ENCODE peak calls at places on chromosomes 13 and 19, in eight cellular contexts. P is OCI-LY7, T is ovary, L is PC-3, A is dorsolateral prefrontal cortex, C is breast epithelium, S is endodermal cell, M is AG04449. O is an unnamed sample.

GRCh38 chr13:31029129-31029528 is 96.7 kb downstream of the TEX26 start:
- DNase-seq in P (no peak), T (no peak), L (no peak), A (no peak), C (no peak), S (no peak), M (no peak), O (no peak)

GRCh38 chr13:86174632-86175031 is 375.4 kb upstream of the SLITRK6 start:
- DNase-seq in P (no peak), T (no peak), L (peak), A (no peak), C (no peak), S (no peak), M (no peak), O (no peak)

GRCh38 chr13:20828540-20829364 is 55.0 kb upstream of the EEF1AKMT1 start:
- DNase-seq in P (peak), T (no peak), L (peak), A (no peak), C (no peak), S (no peak), M (no peak), O (peak)

GRCh38 chr13:24459234-24459633 is 53.3 kb downstream of the PARP4 start:
- DNase-seq in P (no peak), T (no peak), L (no peak), A (no peak), C (no peak), S (no peak), M (peak), O (no peak)

GRCh38 chr13:30869491-30869890 is 36.6 kb upstream of the MEDAG start:
- DNase-seq in P (no peak), T (peak), L (no peak), A (no peak), C (no peak), S (no peak), M (no peak), O (no peak)

GRCh38 chr19:42563352-42564210 is 31.1 kb downstream of the CEACAM8 start:
- DNase-seq in P (peak), T (no peak), L (peak), A (no peak), C (no peak), S (peak), M (no peak), O (peak)

GRCh38 chr13:34208326-34208725 is 390.4 kb downstream of the RFC3 start:
- DNase-seq in P (no peak), T (no peak), L (no peak), A (no peak), C (no peak), S (no peak), M (peak), O (no peak)

GRCh38 chr13:69035771-69036170 is 1071.9 kb upstream of the ATXN8OS start:
- DNase-seq in P (no peak), T (no peak), L (no peak), A (no peak), C (no peak), S (no peak), M (no peak), O (no peak)

GRCh38 chr19:11478167-11479089 is 2.4 kb downstream of the ELAVL3 start:
- DNase-seq in P (no peak), T (no peak), L (no peak), A (no peak), C (no peak), S (no peak), M (no peak), O (no peak)

GRCh38 chr13:99288069-99288468 is 19.1 kb downstream of the GPR183 start:
- DNase-seq in P (no peak), T (no peak), L (no peak), A (no peak), C (no peak), S (no peak), M (no peak), O (no peak)

GRCh38 chr19:7986321-7987083 is 18.9 kb downstream of the ELAVL1 start:
- DNase-seq in P (no peak), T (no peak), L (peak), A (no peak), C (no peak), S (no peak), M (peak), O (no peak)

GRCh38 chr13:58463841-58464240 is 832.3 kb downstream of the PCDH17 start:
- DNase-seq in P (no peak), T (no peak), L (no peak), A (no peak), C (no peak), S (no peak), M (no peak), O (no peak)

GRCh38 chr13:101218484-101218883 is 197.8 kb downstream of the NALCN start:
- DNase-seq in P (no peak), T (no peak), L (peak), A (no peak), C (no peak), S (no peak), M (no peak), O (no peak)

GRCh38 chr19:58518261-58519086 is 1.1 kb downstream of the ZBTB45 start:
- DNase-seq in P (peak), T (no peak), L (peak), A (no peak), C (no peak), S (no peak), M (no peak), O (no peak)

GRCh38 chr13:27034678-27035111 is 136.9 kb downstream of the USP12 start:
- DNase-seq in P (no peak), T (no peak), L (no peak), A (peak), C (no peak), S (peak), M (no peak), O (peak)

GRCh38 chr13:44470623-44471562 is 97.3 kb downstream of the SERP2 start:
- DNase-seq in P (peak), T (no peak), L (peak), A (no peak), C (no peak), S (no peak), M (no peak), O (no peak)

GRCh38 chr13:35818577-35819165 is 312.5 kb downstream of the DCLK1 start:
- DNase-seq in P (peak), T (no peak), L (peak), A (no peak), C (no peak), S (no peak), M (no peak), O (no peak)

GRCh38 chr13:75801388-75801787 is 165.3 kb downstream of the LMO7 start:
- DNase-seq in P (no peak), T (no peak), L (no peak), A (no peak), C (no peak), S (no peak), M (no peak), O (no peak)

GRCh38 chr13:75482070-75482819 is at the start of gene TBC1D4:
- DNase-seq in P (peak), T (peak), L (peak), A (peak), C (peak), S (peak), M (peak), O (peak)

GRCh38 chr13:110876592-110876991 is 38.3 kb downstream of the ANKRD10 start:
- DNase-seq in P (no peak), T (no peak), L (no peak), A (no peak), C (no peak), S (peak), M (no peak), O (no peak)

GRCh38 chr13:109301711-109302110 is 484.7 kb downstream of the IRS2 start:
- DNase-seq in P (no peak), T (no peak), L (no peak), A (no peak), C (no peak), S (no peak), M (no peak), O (no peak)

GRCh38 chr13:31998131-31998530 is 33.4 kb upstream of the FRY start:
- DNase-seq in P (no peak), T (no peak), L (no peak), A (no peak), C (no peak), S (no peak), M (no peak), O (peak)

GRCh38 chr13:35549481-35549880 is 73.0 kb upstream of the MAB21L1 start:
- DNase-seq in P (no peak), T (no peak), L (peak), A (no peak), C (no peak), S (no peak), M (peak), O (no peak)

GRCh38 chr19:29266001-29266400 is 53.0 kb upstream of the UQCRFS1 start:
- DNase-seq in P (no peak), T (no peak), L (no peak), A (no peak), C (no peak), S (peak), M (no peak), O (no peak)

GRCh38 chr19:8065489-8066261 is 13.1 kb downstream of the CCL25 start:
- DNase-seq in P (no peak), T (no peak), L (no peak), A (no peak), C (no peak), S (no peak), M (no peak), O (no peak)

GRCh38 chr19:30085394-30085793 is 143.4 kb downstream of the URI1 start:
- DNase-seq in P (peak), T (peak), L (no peak), A (peak), C (no peak), S (peak), M (no peak), O (no peak)

GRCh38 chr19:34818270-34818669 is 45.3 kb upstream of the ZNF599 start:
- DNase-seq in P (no peak), T (no peak), L (no peak), A (no peak), C (no peak), S (no peak), M (no peak), O (no peak)

GRCh38 chr13:18959229-18959628 is 222.4 kb downstream of the TUBA3C start:
- DNase-seq in P (no peak), T (no peak), L (no peak), A (no peak), C (no peak), S (no peak), M (no peak), O (no peak)

GRCh38 chr19:947707-948533 is 22.1 kb downstream of the ARID3A start:
- DNase-seq in P (peak), T (peak), L (no peak), A (no peak), C (no peak), S (no peak), M (no peak), O (peak)

GRCh38 chr19:3882041-3882384 is 1.5 kb downstream of the ATCAY start:
- DNase-seq in P (peak), T (no peak), L (no peak), A (no peak), C (no peak), S (no peak), M (no peak), O (no peak)
- H3K4me3 ChIP-seq in P (no peak), T (no peak), L (no peak), A (peak), C (no peak), S (peak), M (no peak), O (no peak)

GRCh38 chr19:51407631-51408131 is 9.8 kb downstream of the SIGLEC10 start:
- DNase-seq in P (peak), T (no peak), L (peak), A (no peak), C (no peak), S (peak), M (no peak), O (no peak)
- H3K4me3 ChIP-seq in P (no peak), T (no peak), L (no peak), A (no peak), C (no peak), S (no peak), M (no peak), O (no peak)

GRCh38 chr19:5120833-5121232 is 151.9 kb downstream of the KDM4B start:
- DNase-seq in P (no peak), T (no peak), L (no peak), A (no peak), C (no peak), S (no peak), M (no peak), O (no peak)

GRCh38 chr19:5122671-5123409 is 153.9 kb downstream of the KDM4B start:
- DNase-seq in P (no peak), T (no peak), L (no peak), A (no peak), C (no peak), S (no peak), M (no peak), O (no peak)

GRCh38 chr19:5120321-5120720 is 151.4 kb downstream of the KDM4B start:
- DNase-seq in P (no peak), T (no peak), L (no peak), A (no peak), C (no peak), S (no peak), M (no peak), O (no peak)

GRCh38 chr19:5122121-5122400 is 153.1 kb downstream of the KDM4B start:
- DNase-seq in P (no peak), T (no peak), L (no peak), A (no peak), C (no peak), S (no peak), M (no peak), O (no peak)

GRCh38 chr19:5121286-5122120 is 152.6 kb downstream of the KDM4B start:
- DNase-seq in P (no peak), T (no peak), L (no peak), A (no peak), C (no peak), S (no peak), M (no peak), O (no peak)
- H3K4me3 ChIP-seq in P (no peak), T (no peak), L (no peak), A (no peak), C (no peak), S (no peak), M (no peak), O (no peak)

DNA sequence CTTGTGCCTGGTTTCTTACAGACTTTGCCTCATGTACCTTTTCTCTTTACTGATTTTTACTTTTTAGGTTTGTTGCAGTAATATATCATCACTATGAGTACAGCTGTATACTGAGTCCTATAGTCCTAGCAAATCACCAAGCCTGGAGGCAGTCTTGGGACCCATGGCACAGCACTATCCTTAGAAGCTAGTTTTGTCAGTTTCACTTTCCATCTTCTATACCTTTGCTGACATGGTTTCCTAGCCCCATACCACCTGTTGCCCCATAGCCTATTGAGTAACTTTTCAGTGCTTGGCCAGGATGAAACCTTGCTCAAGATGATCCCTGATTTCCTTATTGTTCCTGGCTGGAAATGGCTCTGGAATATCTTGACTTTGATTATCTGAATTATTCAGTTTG is 826.4 kb downstream of the GPC5 start:
- DNase-seq in P (no peak), T (no peak), L (no peak), A (no peak), C (no peak), S (no peak), M (no peak), O (no peak)
- H3K4me3 ChIP-seq in P (no peak), T (no peak), L (no peak), A (no peak), C (no peak), S (no peak), M (no peak), O (no peak)

GRCh38 chr19:49933643-49934042 is 4.3 kb upstream of the NUP62 start:
- DNase-seq in P (no peak), T (no peak), L (no peak), A (no peak), C (no peak), S (no peak), M (no peak), O (no peak)

GRCh38 chr19:49931293-49932040 is 2.2 kb upstream of the NUP62 start:
- DNase-seq in P (no peak), T (no peak), L (no peak), A (no peak), C (no peak), S (no peak), M (no peak), O (no peak)

GRCh38 chr19:49932731-49933131 is 3.4 kb upstream of the NUP62 start:
- DNase-seq in P (no peak), T (no peak), L (no peak), A (no peak), C (no peak), S (no peak), M (no peak), O (no peak)

GRCh38 chr19:49930483-49931011 is 1.2 kb upstream of the NUP62 start:
- DNase-seq in P (peak), T (peak), L (peak), A (no peak), C (no peak), S (peak), M (no peak), O (peak)

GRCh38 chr19:49932041-49932451 is 2.7 kb upstream of the NUP62 start:
- DNase-seq in P (no peak), T (no peak), L (peak), A (no peak), C (no peak), S (no peak), M (no peak), O (no peak)
- H3K4me3 ChIP-seq in P (no peak), T (no peak), L (no peak), A (no peak), C (no peak), S (no peak), M (no peak), O (no peak)

DNA sequence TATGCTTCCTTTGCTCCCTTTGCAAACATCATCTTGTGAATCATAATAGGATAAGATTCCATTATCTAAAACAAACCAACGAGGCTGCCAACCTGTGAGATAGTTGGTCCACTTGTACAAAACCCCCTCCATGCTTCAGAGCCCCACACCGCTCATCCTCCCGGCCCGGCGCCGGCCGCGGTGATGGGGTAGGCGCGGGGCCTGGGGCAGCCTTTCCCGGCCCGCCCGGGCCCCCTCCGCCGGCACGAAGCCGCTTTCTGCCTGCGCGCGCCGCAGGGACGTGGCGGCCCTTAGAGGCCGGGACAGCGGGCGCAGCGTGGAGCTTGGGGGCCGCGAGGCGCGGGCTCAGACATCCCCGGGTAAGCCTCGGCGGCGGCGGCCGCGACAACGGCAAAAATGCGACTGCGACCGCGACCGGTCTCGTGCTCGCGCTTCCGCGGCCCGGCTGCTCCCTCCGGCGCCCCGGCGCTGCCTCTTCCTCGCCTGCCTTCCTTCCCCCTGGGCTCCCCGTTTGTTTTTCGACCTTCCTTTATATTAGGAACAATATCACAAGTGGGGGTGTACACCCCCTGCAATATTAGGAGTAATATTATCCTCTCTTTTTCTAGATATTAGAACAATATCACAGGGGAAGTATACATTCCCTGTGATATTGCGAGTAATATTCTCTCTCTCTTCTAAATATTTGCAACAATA is 54.0 kb upstream of the CEACAM21 start:
- DNase-seq in P (no peak), T (no peak), L (no peak), A (no peak), C (no peak), S (peak), M (no peak), O (peak)
- H3K4me3 ChIP-seq in P (peak), T (no peak), L (no peak), A (no peak), C (peak), S (peak), M (no peak), O (peak)

O was measured in heart right ventricle.